ENCODE peak calls at places on chromosomes 11 and 22, in ten cellular contexts. S is tibial artery, V is SK-N-MC, K is BE2C, E is PC-9, W is Caco-2, B is endothelial cell of umbilical vein, Q is hepatocyte, D is Karpas-422, H is PC-3. Z is an unnamed sample. For H3K9me3 and H3K36me3, the result is how much of the 10 kb centered on the place peaks cover.

GRCh38 chr11:93740031-93740801 is 1.1 kb downstream of the TAF1D start:
- DNase-seq in V (no peak), E (peak), B (peak), Q (peak), H (peak), K (no peak), D (peak), W (peak), S (no peak), Z (peak)

GRCh38 chr22:50115693-50116092 is 25.9 kb downstream of the MOV10L1 start:
- DNase-seq in B (peak), H (peak), E (peak), K (peak), D (no peak), W (no peak), S (no peak), V (no peak), Q (peak), Z (no peak)

GRCh38 chr11:12402691-12403120 is 25.3 kb downstream of the PARVA start:
- DNase-seq in K (no peak), W (no peak), B (no peak), S (no peak), Q (no peak), D (no peak), E (no peak), V (no peak), H (no peak), Z (no peak)

GRCh38 chr11:111378773-111379499 is at the start of gene POU2AF1:
- DNase-seq in W (no peak), S (no peak), E (no peak), B (no peak), V (no peak), Q (no peak), H (no peak), D (peak), K (no peak), Z (no peak)

GRCh38 chr22:37731804-37732471 is 35.1 kb downstream of the TRIOBP start:
- DNase-seq in H (no peak), V (no peak), B (no peak), W (peak), S (no peak), Q (peak), K (no peak), D (peak), E (no peak), Z (no peak)

GRCh38 chr11:86180415-86180814 is 64.1 kb upstream of the EED start:
- DNase-seq in D (no peak), E (no peak), Q (no peak), V (no peak), W (no peak), K (no peak), B (no peak), H (no peak), S (no peak), Z (no peak)

GRCh38 chr11:116300252-116300651 is 472.5 kb downstream of the BUD13 start:
- DNase-seq in W (no peak), E (no peak), H (no peak), D (no peak), Q (no peak), K (peak), V (no peak), B (no peak), S (no peak), Z (no peak)

GRCh38 chr11:1691878-1692707 is 4.9 kb upstream of the KRTAP5-6 start:
- DNase-seq in H (no peak), E (no peak), Q (no peak), K (no peak), V (no peak), S (no peak), W (no peak), D (no peak), B (no peak), Z (no peak)

GRCh38 chr11:78023426-78023825 is 350 bp upstream of the KCTD14 start:
- DNase-seq in E (no peak), S (no peak), V (no peak), K (no peak), Q (no peak), W (no peak), D (no peak), H (no peak), B (no peak), Z (no peak)

GRCh38 chr22:48890693-48891554 is 936.7 kb downstream of the BRD1 start:
- DNase-seq in K (no peak), V (no peak), B (no peak), D (no peak), H (no peak), E (no peak), W (no peak), Q (no peak), S (no peak), Z (no peak)

GRCh38 chr11:47616726-47617416 is 22.7 kb upstream of the C1QTNF4 start:
- DNase-seq in H (peak), Q (peak), E (peak), B (peak), W (no peak), S (peak), V (no peak), D (peak), K (peak), Z (peak)

GRCh38 chr11:119538748-119539147 is 115.8 kb upstream of the THY1 start:
- DNase-seq in D (no peak), S (peak), K (no peak), V (no peak), H (no peak), E (no peak), Q (peak), B (no peak), W (no peak), Z (no peak)

GRCh38 chr11:117002639-117003305 is 95.5 kb downstream of the SIK3 start:
- DNase-seq in Q (no peak), E (no peak), H (no peak), B (no peak), W (no peak), K (no peak), V (no peak), S (no peak), D (no peak), Z (no peak)

GRCh38 chr11:7204778-7205177 is 46.9 kb upstream of the SYT9 start:
- DNase-seq in E (no peak), S (no peak), Q (no peak), W (no peak), D (no peak), H (peak), V (no peak), K (no peak), B (peak), Z (no peak)

DNA sequence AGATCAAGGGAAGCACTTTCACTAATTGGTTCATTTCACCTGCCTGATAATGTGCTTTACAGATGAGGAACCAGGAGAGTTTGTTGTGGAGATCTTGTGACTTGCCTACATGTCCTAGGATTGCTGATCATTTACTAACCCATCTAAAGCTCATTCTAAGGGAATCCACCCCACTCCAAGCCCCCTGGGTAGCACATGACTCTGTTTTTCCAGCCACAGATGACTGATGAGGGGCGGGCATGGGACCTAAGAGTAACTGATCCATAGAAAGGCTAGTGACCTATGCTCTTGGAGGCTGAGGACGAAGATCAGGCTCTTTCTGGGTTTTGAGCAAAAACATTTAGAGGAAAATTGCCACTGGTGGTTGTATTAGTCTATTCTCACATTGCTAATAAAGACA is 378.1 kb downstream of the CADM1 start:
- DNase-seq in E (no peak), W (no peak), D (no peak), V (no peak), H (no peak), S (no peak), K (no peak), Q (no peak), B (no peak), Z (no peak)
- H3K9me3 ChIP-seq in E (under half), W (under half), D (under half), V (under half), H (under half), S (under half), K (under half), Q (under half), B (under half), Z (under half)

DNA sequence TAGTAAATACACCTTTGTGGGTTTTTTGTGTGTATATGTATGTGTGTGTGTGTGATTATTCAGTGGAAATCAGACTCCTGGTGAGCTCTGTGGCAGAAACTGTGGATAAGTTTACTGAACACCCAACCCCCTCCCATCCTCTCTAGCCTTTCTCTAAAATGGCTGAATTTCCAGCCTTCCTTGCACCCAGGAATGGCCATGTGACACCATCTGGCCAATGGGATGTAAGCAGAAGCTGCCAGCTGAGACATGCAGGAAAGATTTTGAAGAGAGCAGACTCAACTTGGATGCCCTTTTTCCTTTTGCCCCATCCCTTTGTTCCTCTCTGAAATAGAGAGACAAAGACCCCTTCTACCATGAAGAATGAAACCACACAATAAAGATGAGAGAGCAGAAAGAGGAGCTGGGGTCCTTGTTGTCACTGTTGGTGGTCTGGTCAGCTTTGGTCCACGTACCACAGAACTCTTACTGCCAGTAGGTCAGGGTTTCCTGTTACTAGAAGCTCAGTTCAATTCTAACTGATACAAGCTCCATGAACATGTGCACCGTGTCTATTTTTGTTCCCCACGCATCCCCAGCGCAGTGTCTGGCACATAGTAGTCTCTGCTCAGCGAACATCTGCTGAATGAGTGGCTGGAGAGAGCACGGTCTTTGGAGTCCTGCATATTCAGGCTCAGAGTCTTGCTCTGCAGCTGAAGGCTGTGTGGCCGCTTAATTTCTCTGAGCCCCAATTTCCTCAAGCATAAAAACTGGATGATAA is 57.5 kb downstream of the SEZ6L start:
- DNase-seq in K (no peak), V (no peak), D (no peak), Q (no peak), W (no peak), S (no peak), B (no peak), H (no peak), E (no peak), Z (no peak)
- H3K4me3 ChIP-seq in K (no peak), V (no peak), D (no peak), Q (no peak), W (no peak), S (no peak), B (no peak), H (no peak), E (no peak), Z (no peak)

GRCh38 chr11:61133956-61134662 is 27.1 kb downstream of the VPS37C start:
- DNase-seq in Q (no peak), W (no peak), H (no peak), D (no peak), S (no peak), B (no peak), K (no peak), V (no peak), E (no peak), Z (no peak)
- H3K36me3 ChIP-seq in Q (under half), W (under half), H (under half), D (under half), S (under half), B (under half), K (under half), V (under half), E (under half), Z (half or more)

GRCh38 chr11:134389464-134390180 is 22.4 kb downstream of the B3GAT1 start:
- DNase-seq in W (no peak), E (no peak), Q (no peak), B (no peak), D (no peak), V (no peak), S (no peak), H (no peak), K (no peak), Z (no peak)

GRCh38 chr11:134386945-134387344 is 25.1 kb downstream of the B3GAT1 start:
- DNase-seq in K (no peak), E (no peak), D (no peak), S (no peak), B (no peak), H (no peak), V (no peak), Q (no peak), W (no peak), Z (no peak)

GRCh38 chr11:134388590-134388989 is 23.5 kb downstream of the B3GAT1 start:
- DNase-seq in B (no peak), D (no peak), E (no peak), S (no peak), K (no peak), V (no peak), Q (no peak), H (no peak), W (no peak), Z (no peak)

GRCh38 chr11:134385774-134386565 is 26.1 kb downstream of the B3GAT1 start:
- DNase-seq in E (no peak), W (no peak), Q (peak), D (no peak), S (no peak), H (peak), K (peak), B (no peak), V (peak), Z (no peak)

GRCh38 chr11:134387501-134387900 is 24.5 kb downstream of the B3GAT1 start:
- DNase-seq in E (no peak), V (no peak), K (no peak), B (no peak), D (no peak), W (no peak), H (no peak), S (no peak), Q (no peak), Z (no peak)
- H3K9me3 ChIP-seq in E (under half), V (under half), K (under half), B (under half), D (under half), W (under half), H (under half), S (under half), Q (under half), Z (under half)

DNA sequence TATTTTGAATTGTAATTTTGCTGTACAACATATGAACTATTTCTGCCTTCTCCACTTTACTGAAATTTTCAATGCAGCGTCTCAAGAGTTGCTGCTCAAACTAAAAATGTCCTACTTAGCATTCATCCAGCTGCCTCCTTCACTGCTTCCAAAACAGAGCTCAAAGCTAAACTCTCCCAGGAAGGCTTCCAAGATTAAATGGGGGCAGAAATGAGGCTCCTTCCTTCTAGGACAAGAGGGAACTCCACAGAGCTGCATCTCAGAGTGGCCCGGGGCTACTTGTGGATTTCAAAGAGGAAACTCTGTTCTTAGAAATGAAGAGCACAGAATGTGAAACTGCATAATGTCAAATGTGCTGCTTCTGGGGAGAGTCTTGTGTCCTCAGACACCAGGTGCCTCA is 295.9 kb upstream of the NCAM1 start:
- DNase-seq in E (no peak), D (no peak), K (no peak), Q (no peak), H (no peak), B (no peak), W (no peak), V (no peak), S (no peak), Z (no peak)
- H3K4me3 ChIP-seq in E (no peak), D (no peak), K (no peak), Q (no peak), H (no peak), B (no peak), W (no peak), V (no peak), S (no peak), Z (no peak)

DNA sequence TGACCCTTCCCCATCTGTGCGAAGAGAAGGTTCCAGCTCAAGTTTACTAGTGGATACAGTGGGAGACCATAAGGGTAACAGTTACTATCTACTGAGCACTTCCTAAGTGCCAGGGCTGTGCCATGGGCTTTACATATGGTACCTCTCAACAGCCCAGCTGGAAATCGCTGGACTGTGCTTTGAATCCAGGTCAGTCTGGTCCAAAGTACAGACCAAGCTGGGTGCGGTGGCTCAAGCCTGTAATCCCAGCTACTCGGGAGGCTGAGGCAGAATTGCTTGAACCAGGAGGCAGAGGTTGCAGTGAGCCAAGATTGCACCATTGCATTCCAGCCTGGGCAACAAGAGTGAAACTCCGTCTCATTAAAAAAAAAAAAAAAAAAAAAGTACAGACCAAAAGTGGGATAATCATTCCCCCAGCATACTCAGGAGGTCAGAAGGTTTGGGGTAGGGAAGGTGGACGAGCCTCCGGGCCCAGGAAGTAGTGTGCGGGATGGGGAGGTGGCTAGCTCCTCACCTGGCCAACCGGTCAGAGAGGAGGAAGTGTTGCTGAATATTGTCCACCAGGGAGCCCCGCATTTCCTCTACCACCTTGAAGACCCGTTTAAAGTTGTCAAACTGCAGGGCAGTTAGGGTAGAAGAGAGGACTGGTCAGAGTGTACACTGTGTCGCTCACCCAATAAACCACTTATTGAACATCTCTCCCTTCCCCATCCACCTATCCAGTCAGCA is 2.3 kb downstream of the FIBP start:
- DNase-seq in H (no peak), K (no peak), B (no peak), D (no peak), Q (no peak), E (no peak), W (no peak), S (no peak), V (no peak), Z (no peak)
- H3K36me3 ChIP-seq in H (under half), K (under half), B (under half), D (under half), Q (under half), E (under half), W (under half), S (under half), V (under half), Z (under half)

GRCh38 chr11:68253682-68254081 is 18.1 kb downstream of the C11orf24 start:
- DNase-seq in K (no peak), H (no peak), S (no peak), E (no peak), B (no peak), Q (no peak), W (peak), D (no peak), V (no peak), Z (no peak)
- H3K9me3 ChIP-seq in K (under half), H (under half), S (under half), E (under half), B (under half), Q (under half), W (under half), D (under half), V (under half), Z (under half)

Z was measured in lung.